ENCODE peak calls at places on chromosomes 1 and 21, in six cellular contexts. L is mesenchymal stem cell, G is mesendoderm, S is IMR-90, Q is H1, Z is H9. O is an unnamed sample.
A peak's percentile ranks its signal among the peaks of the same experiment; 100 is the strongest.

GRCh38 chr1:236140705-236141446 is 1.5 kb upstream of the GPR137B start:
- DNase-seq in Z (no peak), G (peak; percentile 68), S (peak; percentile 3), L (no peak), Q (no peak), O (peak; percentile 29)

GRCh38 chr21:41100826-41101550 is 67.0 kb upstream of the BACE2 start:
- DNase-seq in L (no peak), Q (no peak), G (no peak), S (no peak), Z (no peak), O (peak; percentile 73)

GRCh38 chr1:179269071-179269470 is 24.5 kb upstream of the SOAT1 start:
- DNase-seq in G (no peak), Z (no peak), S (no peak), L (no peak), Q (no peak), O (no peak)

GRCh38 chr1:169692766-169693460 is 18.5 kb downstream of the SELL start:
- DNase-seq in G (no peak), Z (no peak), S (no peak), Q (no peak), L (no peak), O (no peak)

GRCh38 chr1:46547481-46548383 is 3.7 kb downstream of the KNCN start:
- DNase-seq in L (peak; percentile 68), G (peak; percentile 77), Q (no peak), Z (no peak), S (peak; percentile 62), O (no peak)

GRCh38 chr1:43101061-43101460 is 71.0 kb downstream of the EBNA1BP2 start:
- DNase-seq in S (no peak), Z (no peak), L (no peak), G (no peak), Q (no peak), O (no peak)

GRCh38 chr1:19453843-19454242 is 31.5 kb downstream of the CAPZB start:
- DNase-seq in Z (no peak), L (no peak), G (no peak), S (no peak), Q (no peak), O (no peak)

GRCh38 chr1:215599418-215599817 is 32.3 kb downstream of the KCTD3 start:
- DNase-seq in S (peak; percentile 78), L (peak; percentile 73), G (peak; percentile 6), Z (no peak), Q (no peak), O (no peak)

GRCh38 chr1:54922921-54923421 is 36.0 kb upstream of the DHCR24 start:
- DNase-seq in L (no peak), S (no peak), Q (no peak), G (no peak), Z (no peak), O (peak; percentile 84)

GRCh38 chr1:203442821-203443220 is 32.8 kb upstream of the PRELP start:
- DNase-seq in S (no peak), L (no peak), G (no peak), Q (no peak), Z (no peak), O (no peak)

GRCh38 chr1:169949139-169949538 is 55.4 kb upstream of the SCYL3 start:
- DNase-seq in Z (no peak), L (peak; percentile 65), S (peak; percentile 39), Q (no peak), G (no peak), O (no peak)

GRCh38 chr1:18253093-18253492 is 145.5 kb downstream of the IGSF21 start:
- DNase-seq in Z (no peak), Q (no peak), G (no peak), S (no peak), L (no peak), O (no peak)

GRCh38 chr1:29756901-29757729 is 520.8 kb downstream of the PTPRU start:
- DNase-seq in Q (no peak), S (no peak), G (no peak), L (no peak), Z (peak; percentile 8), O (no peak)

GRCh38 chr1:51323778-51324177 is 6.6 kb downstream of the TTC39A start:
- DNase-seq in S (no peak), L (no peak), G (no peak), Q (no peak), Z (no peak), O (no peak)

GRCh38 chr1:227330709-227331108 is 12.4 kb upstream of the CDC42BPA start:
- DNase-seq in L (no peak), Q (no peak), Z (no peak), S (peak; percentile 34), G (no peak), O (no peak)

GRCh38 chr1:226647719-226648118 is 91.4 kb downstream of the ITPKB start:
- DNase-seq in Q (no peak), Z (no peak), G (no peak), S (no peak), L (no peak), O (no peak)

GRCh38 chr1:41724248-41724647 is 194.5 kb downstream of the HIVEP3 start:
- DNase-seq in L (no peak), G (no peak), Q (no peak), S (peak; percentile 54), Z (no peak), O (no peak)

GRCh38 chr1:209106237-209106741 is 477.2 kb upstream of the CAMK1G start:
- DNase-seq in Z (peak; percentile 40), S (peak; percentile 4), Q (no peak), L (no peak), G (peak; percentile 70), O (no peak)

GRCh38 chr1:163290025-163290610 is 31.6 kb upstream of the NUF2 start:
- DNase-seq in G (no peak), L (peak; percentile 17), S (peak; percentile 49), Q (no peak), Z (no peak), O (no peak)

GRCh38 chr1:223731076-223731770 is 18.9 kb downstream of the CAPN2 start:
- DNase-seq in G (no peak), Z (no peak), L (peak; percentile 88), S (peak; percentile 78), Q (no peak), O (peak; percentile 54)

DNA sequence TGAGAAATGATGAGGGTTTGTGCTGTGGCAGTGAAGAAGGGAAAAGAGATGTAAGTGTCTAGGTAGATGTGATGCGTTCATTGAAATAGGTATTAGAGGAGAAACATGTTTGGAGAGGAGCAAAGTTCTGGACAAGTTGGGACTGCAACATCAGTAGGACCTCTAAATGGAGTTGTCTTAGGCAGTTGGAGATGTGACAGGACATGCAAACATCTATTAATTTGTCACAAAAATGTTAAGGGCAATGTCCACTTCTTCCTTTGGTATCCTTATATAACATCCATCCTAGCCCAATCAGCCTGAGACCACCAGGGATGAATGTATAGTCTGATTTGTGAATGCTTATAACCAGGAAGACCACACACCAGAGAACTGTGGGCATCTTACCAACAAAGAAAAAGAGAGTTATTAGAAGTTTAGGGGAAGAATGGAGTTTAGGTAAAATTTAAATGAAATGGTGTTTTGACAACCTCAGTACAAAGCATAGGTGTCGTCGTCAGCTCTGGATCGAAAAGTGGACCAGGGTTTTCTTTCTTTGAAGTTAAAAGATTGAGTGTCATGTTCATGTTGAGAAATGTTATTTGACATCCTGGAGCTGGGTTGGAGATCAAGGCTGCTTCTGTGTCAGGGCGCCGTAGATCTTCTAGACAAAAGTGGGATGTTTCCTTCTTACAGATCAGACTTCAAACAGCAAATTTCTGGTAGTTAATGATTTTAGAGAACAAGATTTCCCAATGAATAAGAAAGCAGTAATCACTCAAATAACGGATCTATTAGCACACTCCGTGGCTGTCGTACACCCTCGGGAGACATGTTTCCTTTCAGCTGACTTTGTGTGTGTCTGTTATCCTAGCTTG is 8.7 kb downstream of the COA6 start:
- DNase-seq in G (no peak), S (no peak), Q (no peak), Z (no peak), L (no peak), O (no peak)
- H3K18ac ChIP-seq in G (no peak overlapping the region), S (no peak overlapping the region), Q (no peak overlapping the region), Z (no peak overlapping the region), L (no peak overlapping the region), O (no peak overlapping the region)

DNA sequence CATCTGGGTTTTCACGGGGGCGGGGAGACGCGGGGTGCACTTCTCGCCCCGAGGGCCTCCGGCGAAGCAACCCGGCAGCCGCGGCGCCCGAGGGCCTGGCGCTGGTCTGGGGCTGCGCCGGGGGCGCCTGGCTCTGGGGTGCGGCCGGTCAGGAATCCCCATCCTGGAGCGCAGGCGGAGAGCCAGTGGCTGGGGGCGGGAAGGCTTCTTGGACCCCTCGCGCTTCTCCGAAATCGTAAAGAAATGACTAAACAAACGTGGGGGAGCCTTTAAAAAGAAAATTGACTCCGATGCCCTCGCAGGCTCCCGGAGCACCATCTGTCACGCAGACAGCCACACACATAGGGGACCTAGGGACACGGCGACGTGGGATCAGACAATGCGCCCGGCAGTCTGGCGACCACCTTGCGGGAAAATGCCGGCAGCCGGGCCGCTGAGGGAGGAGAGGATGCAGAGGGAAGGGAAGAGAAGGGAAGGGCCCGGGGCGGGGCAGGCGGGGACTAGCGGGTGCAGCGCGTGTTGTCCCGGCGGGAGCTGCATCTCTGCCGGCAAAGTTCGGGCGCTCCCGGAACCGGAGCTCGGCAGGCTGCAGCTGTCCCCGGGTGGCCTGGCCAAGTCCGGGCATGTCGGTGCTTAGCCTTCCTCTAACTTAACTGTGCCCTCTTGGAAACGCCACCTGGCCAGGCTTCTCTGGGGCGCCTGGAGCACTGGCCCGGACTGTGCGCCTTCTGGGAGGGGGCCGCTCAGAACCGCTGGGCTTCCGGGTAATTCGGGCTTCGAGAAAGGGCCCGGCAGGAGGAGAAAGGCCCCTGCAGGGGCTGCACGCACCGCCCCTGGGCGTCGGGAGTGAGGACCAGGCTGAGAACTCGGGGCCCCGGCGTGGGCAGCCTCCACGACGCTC is 1.9 kb downstream of the NHLH2 start:
- DNase-seq in Q (no peak), Z (peak; percentile 77), L (peak; percentile 25), S (no peak), G (peak; percentile 78), O (peak; percentile 13)
- H2BK120ac ChIP-seq in Q (no peak overlapping the region), Z (peak overlapping the region; percentile 40), L (peak overlapping the region; percentile 39), S (peak overlapping the region; percentile 32), G (peak overlapping the region; percentile 73), O (peak overlapping the region; percentile 95)

GRCh38 chr1:156667610-156667967 is 9.6 kb downstream of the NES start:
- DNase-seq in G (no peak), L (peak; percentile 50), S (peak; percentile 25), Z (no peak), Q (no peak), O (no peak)

GRCh38 chr1:156668801-156669637 is 8.2 kb downstream of the NES start:
- DNase-seq in L (no peak), G (peak; percentile 96), Z (peak; percentile 81), Q (no peak), S (no peak), O (no peak)

GRCh38 chr1:156666862-156667609 is 10.2 kb downstream of the NES start:
- DNase-seq in Z (no peak), G (peak; percentile 77), S (no peak), L (no peak), Q (no peak), O (peak; percentile 43)

GRCh38 chr1:156669794-156670193 is 7.4 kb downstream of the NES start:
- DNase-seq in G (no peak), L (no peak), Z (no peak), Q (no peak), S (no peak), O (no peak)

GRCh38 chr1:156667968-156668709 is 9.1 kb downstream of the NES start:
- DNase-seq in G (peak; percentile 95), Q (no peak), L (no peak), Z (peak; percentile 59), S (no peak), O (no peak)
- H3K18ac ChIP-seq in G (no peak overlapping the region), Q (peak overlapping the region; percentile 86), L (peak overlapping the region; percentile 65), Z (peak overlapping the region; percentile 37), S (peak overlapping the region; percentile 2), O (peak overlapping the region; percentile 97)

DNA sequence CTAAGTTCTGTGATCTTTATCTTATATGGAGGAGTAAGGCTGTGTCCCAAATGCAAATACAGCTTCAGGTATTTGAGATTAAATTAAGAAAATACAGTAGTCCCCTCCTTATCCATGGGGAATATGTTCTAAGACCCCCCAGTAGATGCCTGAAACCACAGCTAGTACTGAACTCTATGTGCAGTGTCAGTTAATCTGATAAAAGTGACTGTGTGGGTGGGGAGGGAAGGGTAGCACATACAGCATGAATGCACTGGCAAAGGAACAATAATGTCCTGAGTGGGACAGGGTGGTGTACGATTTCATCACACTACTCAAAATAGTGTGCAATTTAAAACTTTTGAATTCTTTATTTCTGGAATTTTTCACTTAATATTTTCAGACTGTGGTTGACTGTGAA is 83.1 kb downstream of the HS2ST1 start:
- DNase-seq in Z (no peak), S (no peak), L (no peak), G (no peak), Q (no peak), O (no peak)
- H2BK120ac ChIP-seq in Z (no peak overlapping the region), S (no peak overlapping the region), L (no peak overlapping the region), G (no peak overlapping the region), Q (no peak overlapping the region), O (no peak overlapping the region)

O was measured in trophoblast cell.